ENCODE peak calls at places on chromosome X, in nine cellular contexts. B is mesendoderm, Y is HT1080, U is AG08395, Z is caudate nucleus, M is substantia nigra, S is dorsolateral prefrontal cortex, A is NCI-H82, F is HFF-Myc. P is an unnamed sample.

GRCh38 chrX:56279869-56280268 is 47.7 kb downstream of the KLF8 start:
- DNase-seq in Y (no peak), S (no peak), B (no peak), M (no peak), A (no peak), F (no peak), Z (no peak), U (no peak), P (no peak)

GRCh38 chrX:56268888-56269287 is 36.7 kb downstream of the KLF8 start:
- DNase-seq in S (no peak), Z (no peak), M (no peak), U (no peak), B (no peak), A (no peak), F (no peak), Y (peak), P (no peak)

GRCh38 chrX:28586291-28586690 is 955 bp upstream of the IL1RAPL1 start:
- DNase-seq in S (no peak), M (no peak), B (peak), Z (peak), A (no peak), F (no peak), U (no peak), Y (no peak), P (no peak)

GRCh38 chrX:119174900-119175299 is 47.3 kb upstream of the KIAA1210 start:
- DNase-seq in M (no peak), Y (no peak), B (no peak), A (no peak), S (no peak), Z (no peak), F (no peak), U (no peak), P (no peak)

GRCh38 chrX:129647588-129648410 is 7.0 kb downstream of the APLN start:
- DNase-seq in A (no peak), B (no peak), Z (no peak), M (no peak), F (no peak), S (no peak), U (no peak), Y (no peak), P (no peak)

GRCh38 chrX:39815621-39816020 is 282.1 kb downstream of the BCOR start:
- DNase-seq in A (peak), F (no peak), Z (no peak), M (no peak), U (no peak), S (no peak), Y (peak), B (peak), P (no peak)

GRCh38 chrX:323721-324628 is 5.4 kb upstream of the GTPBP6 start:
- DNase-seq in F (no peak), S (no peak), Z (no peak), B (peak), U (no peak), A (no peak), Y (peak), M (no peak), P (peak)

GRCh38 chrX:13620202-13620601 is 32.7 kb upstream of the TCEANC start:
- DNase-seq in M (no peak), B (no peak), S (no peak), Z (no peak), F (no peak), U (no peak), A (no peak), Y (no peak), P (no peak)

GRCh38 chrX:22686138-22686541 is 313.6 kb upstream of the DDX53 start:
- DNase-seq in U (no peak), Z (no peak), F (peak), A (no peak), S (no peak), M (no peak), B (no peak), Y (peak), P (peak)

GRCh38 chrX:30577362-30577961 is at the start of gene TASL:
- DNase-seq in U (no peak), B (no peak), Z (no peak), A (no peak), S (no peak), M (no peak), F (no peak), Y (no peak), P (no peak)

GRCh38 chrX:42290608-42291007 is 367.3 kb upstream of the CASK start:
- DNase-seq in B (peak), A (peak), S (no peak), U (no peak), M (no peak), F (no peak), Z (no peak), Y (peak), P (no peak)

GRCh38 chrX:134718329-134719317 is 60.4 kb upstream of the PLAC1 start:
- DNase-seq in A (peak), M (no peak), S (no peak), Z (no peak), Y (peak), F (peak), B (peak), U (peak), P (no peak)

GRCh38 chrX:9003041-9003440 is 30.9 kb downstream of the FAM9B start:
- DNase-seq in M (no peak), A (no peak), S (no peak), U (no peak), Z (no peak), F (no peak), B (no peak), Y (no peak), P (no peak)

GRCh38 chrX:53330331-53330730 is 48.9 kb upstream of the IQSEC2 start:
- DNase-seq in A (no peak), U (no peak), B (no peak), F (no peak), Z (no peak), Y (no peak), M (no peak), S (no peak), P (no peak)

GRCh38 chrX:47285762-47286320 is 53.0 kb downstream of the USP11 start:
- DNase-seq in F (no peak), U (peak), S (no peak), Y (no peak), M (no peak), B (no peak), A (no peak), Z (no peak), P (no peak)

GRCh38 chrX:126064901-126065541 is 101.1 kb downstream of the DCAF12L2 start:
- DNase-seq in Z (no peak), M (no peak), F (no peak), S (no peak), A (no peak), B (no peak), U (no peak), Y (no peak), P (no peak)

GRCh38 chrX:42021058-42021457 is 97.7 kb upstream of the CASK start:
- DNase-seq in B (no peak), Z (no peak), U (no peak), A (no peak), M (no peak), S (no peak), F (no peak), Y (no peak), P (no peak)

GRCh38 chrX:10847333-10847732 is 226.9 kb upstream of the MID1 start:
- DNase-seq in Y (no peak), F (no peak), Z (no peak), S (no peak), B (no peak), A (no peak), U (peak), M (no peak), P (no peak)

GRCh38 chrX:119211649-119212014 is 24.5 kb upstream of the PGRMC1 start:
- DNase-seq in Z (no peak), M (no peak), Y (no peak), S (no peak), A (no peak), F (no peak), B (no peak), U (no peak), P (no peak)

GRCh38 chrX:1555370-1555769 is 18.4 kb upstream of the P2RY8 start:
- DNase-seq in A (no peak), M (no peak), Y (no peak), S (no peak), B (no peak), Z (no peak), U (no peak), F (no peak), P (no peak)

GRCh38 chrX:150454083-150454482 is 91.0 kb downstream of the MAMLD1 start:
- DNase-seq in B (no peak), M (no peak), S (no peak), U (no peak), Z (no peak), Y (no peak), A (no peak), F (no peak), P (no peak)

GRCh38 chrX:103407776-103408175 is 31.4 kb downstream of the BEX3 start:
- DNase-seq in A (no peak), B (no peak), Z (no peak), F (no peak), S (no peak), M (no peak), U (no peak), Y (no peak), P (no peak)

GRCh38 chrX:109751698-109752097 is 18.6 kb upstream of the ACSL4 start:
- DNase-seq in F (no peak), Z (no peak), S (no peak), U (no peak), A (no peak), Y (no peak), M (no peak), B (no peak), P (no peak)

GRCh38 chrX:97756879-97757278 is 873.2 kb downstream of the RPA4 start:
- DNase-seq in M (no peak), Z (no peak), B (no peak), F (no peak), S (no peak), U (no peak), Y (no peak), A (peak), P (no peak)

GRCh38 chrX:123976671-123977316 is 15.3 kb downstream of the STAG2 start:
- DNase-seq in Z (no peak), S (no peak), F (no peak), Y (peak), B (peak), M (no peak), A (peak), U (peak), P (no peak)

GRCh38 chrX:43349363-43349762 is 306.7 kb upstream of the MAOA start:
- DNase-seq in S (no peak), A (peak), F (no peak), M (no peak), Z (no peak), B (peak), U (peak), Y (peak), P (no peak)

GRCh38 chrX:7028246-7028645 is 119.3 kb upstream of the STS start:
- DNase-seq in B (no peak), S (no peak), Y (peak), U (peak), F (no peak), M (no peak), A (no peak), Z (no peak), P (no peak)

GRCh38 chrX:46298821-46299220 is 246.4 kb downstream of the ZNF674 start:
- DNase-seq in U (peak), A (no peak), F (no peak), B (no peak), M (no peak), S (no peak), Z (no peak), Y (peak), P (no peak)

GRCh38 chrX:18951032-18951431 is 32.9 kb downstream of the PHKA2 start:
- DNase-seq in B (peak), S (no peak), Y (no peak), U (no peak), Z (no peak), A (no peak), F (no peak), M (no peak), P (no peak)

GRCh38 chrX:68599256-68600152 is 48.0 kb upstream of the STARD8 start:
- DNase-seq in U (no peak), Z (no peak), F (no peak), M (no peak), B (no peak), S (no peak), Y (peak), A (peak), P (no peak)

GRCh38 chrX:34849371-34849770 is 93.2 kb upstream of the FAM47B start:
- DNase-seq in Z (no peak), S (no peak), A (no peak), Y (no peak), B (no peak), M (no peak), F (no peak), U (peak), P (no peak)

GRCh38 chrX:110059410-110059809 is 56.5 kb downstream of the TMEM164 start:
- DNase-seq in S (no peak), U (no peak), Z (no peak), F (no peak), A (no peak), M (no peak), Y (no peak), B (no peak), P (no peak)

GRCh38 chrX:1788300-1788911 is 173.5 kb downstream of the ASMT start:
- DNase-seq in U (no peak), A (no peak), B (no peak), F (no peak), S (no peak), Z (no peak), Y (no peak), M (no peak), P (no peak)

GRCh38 chrX:39576081-39576701 is 521.6 kb downstream of the BCOR start:
- DNase-seq in F (no peak), M (peak), U (no peak), B (no peak), A (no peak), Z (peak), Y (no peak), S (peak), P (peak)

GRCh38 chrX:13495232-13495631 is 74.2 kb upstream of the EGFL6 start:
- DNase-seq in F (no peak), Y (no peak), U (no peak), M (no peak), B (no peak), A (no peak), S (no peak), Z (no peak), P (no peak)

GRCh38 chrX:17527932-17528331 is 152.9 kb downstream of the NHS start:
- DNase-seq in U (no peak), Y (no peak), F (no peak), S (no peak), M (no peak), B (no peak), A (no peak), Z (no peak), P (no peak)

GRCh38 chrX:2261838-2262678 is 238.7 kb downstream of the DHRSX start:
- DNase-seq in Y (no peak), A (no peak), M (no peak), F (no peak), S (peak), Z (no peak), U (no peak), B (no peak), P (peak)

P was measured in posterior cingulate gyrus.